ENCODE peak calls at places on chromosomes 1 and 21, in six cellular contexts. P is transverse colon, J is A549, B is Peyer's patch, N is upper lobe of left lung, U is thoracic aorta. Y is an unnamed sample. For H3K4me1, the result is how much of the 10 kb centered on the place peaks cover.

GRCh38 chr1:165631403-165632151 is 543 bp downstream of the MGST3 start:
- DNase-seq in P (peak), J (peak), B (peak), N (peak), U (peak), Y (peak)

GRCh38 chr1:31016868-31017267 is 48.6 kb downstream of the PUM1 start:
- DNase-seq in P (no peak), J (no peak), B (no peak), N (no peak), U (no peak), Y (no peak)

GRCh38 chr1:214439352-214440119 is 111.9 kb downstream of the PTPN14 start:
- DNase-seq in P (peak), J (no peak), B (no peak), N (peak), U (no peak), Y (peak)

GRCh38 chr1:246476771-246477170 is 30.3 kb downstream of the SMYD3 start:
- DNase-seq in P (no peak), J (no peak), B (no peak), N (no peak), U (no peak), Y (no peak)

GRCh38 chr1:61376151-61376550 is 293.8 kb downstream of the NFIA start:
- DNase-seq in P (no peak), J (no peak), B (no peak), N (no peak), U (no peak), Y (no peak)

GRCh38 chr1:55368698-55369097 is 153.5 kb upstream of the USP24 start:
- DNase-seq in P (no peak), J (no peak), B (no peak), N (no peak), U (no peak), Y (no peak)

GRCh38 chr1:235295902-235296350 is 32.1 kb downstream of the ARID4B start:
- DNase-seq in P (no peak), J (no peak), B (no peak), N (peak), U (no peak), Y (no peak)

GRCh38 chr21:28099296-28099695 is 893.4 kb downstream of the LTN1 start:
- DNase-seq in P (no peak), J (no peak), B (no peak), N (no peak), U (no peak), Y (no peak)

GRCh38 chr1:158248122-158248521 is 6.1 kb upstream of the CD1A start:
- DNase-seq in P (peak), J (no peak), B (peak), N (peak), U (no peak), Y (no peak)

GRCh38 chr1:38685373-38685772 is 174.2 kb downstream of the RRAGC start:
- DNase-seq in P (no peak), J (no peak), B (no peak), N (no peak), U (no peak), Y (no peak)

GRCh38 chr1:112636597-112637256 is 17.1 kb downstream of the CAPZA1 start:
- DNase-seq in P (no peak), J (peak), B (no peak), N (no peak), U (no peak), Y (no peak)

GRCh38 chr1:212030936-212031528 is 4.3 kb downstream of the INTS7 start:
- DNase-seq in P (no peak), J (peak), B (no peak), N (no peak), U (no peak), Y (no peak)

GRCh38 chr1:241605146-241605805 is 34.9 kb downstream of the CHML start:
- DNase-seq in P (no peak), J (peak), B (no peak), N (no peak), U (no peak), Y (peak)

GRCh38 chr1:86429122-86429725 is 5.3 kb downstream of the CLCA2 start:
- DNase-seq in P (no peak), J (no peak), B (no peak), N (no peak), U (no peak), Y (no peak)

GRCh38 chr1:220698607-220699016 is 8.4 kb downstream of the C1orf115 start:
- DNase-seq in P (no peak), J (no peak), B (no peak), N (no peak), U (no peak), Y (no peak)

GRCh38 chr1:56644941-56645662 is at the start of gene PRKAA2:
- DNase-seq in P (peak), J (peak), B (no peak), N (no peak), U (no peak), Y (peak)

DNA sequence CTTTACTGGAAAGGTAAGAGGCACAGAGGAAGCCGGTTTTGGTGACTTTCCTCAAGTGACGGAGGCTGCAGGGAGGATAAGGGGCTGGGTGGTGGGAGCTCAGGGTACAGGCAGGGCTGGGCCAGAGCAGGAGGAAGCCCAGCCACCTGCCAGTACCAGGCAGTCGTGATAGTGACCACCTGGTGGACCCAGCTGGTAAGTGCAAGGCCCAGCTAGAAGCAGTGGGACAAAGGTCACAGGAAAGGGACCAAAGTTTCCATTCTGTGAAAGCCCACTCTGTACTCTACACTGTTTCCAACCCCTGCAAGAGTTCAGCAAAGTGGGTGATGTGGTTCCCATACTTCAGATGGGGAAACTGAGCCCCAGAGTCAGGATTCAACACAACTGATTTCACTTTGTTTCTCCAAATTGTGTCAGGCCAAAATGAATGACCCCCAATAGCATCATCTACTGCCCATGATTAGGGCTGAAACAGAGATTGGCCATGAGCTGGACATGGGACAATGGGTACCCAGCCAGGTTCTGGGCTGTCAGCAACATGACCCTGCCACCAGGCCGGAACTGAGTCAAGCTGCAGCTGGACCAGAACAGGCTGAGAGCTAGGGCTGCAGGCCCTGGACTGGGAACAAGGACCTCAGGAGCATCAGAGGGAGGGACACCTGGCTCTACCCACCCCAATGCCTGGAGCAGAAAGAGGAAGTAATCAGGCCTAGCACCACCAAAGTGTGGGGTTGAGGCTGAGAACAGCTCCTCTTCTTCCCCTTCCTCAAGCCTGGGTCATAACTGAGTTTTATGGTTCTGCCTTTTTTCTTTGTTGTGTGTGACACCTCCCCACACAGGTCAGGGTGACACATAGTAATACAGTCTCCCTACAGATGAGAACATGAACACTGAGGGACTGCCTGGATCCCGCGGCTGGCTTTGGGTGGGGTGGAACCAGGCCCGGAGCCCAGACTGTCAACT is 50.2 kb downstream of the KCNN3 start:
- DNase-seq in P (no peak), J (peak), B (peak), N (no peak), U (no peak), Y (peak)
- TF ChIP-seq CTCF in P (peak), J (peak), B (peak), N (no peak), U (no peak), Y (peak)

GRCh38 chr1:41758490-41758889 is 160.2 kb downstream of the HIVEP3 start:
- DNase-seq in P (no peak), J (no peak), B (no peak), N (no peak), U (no peak), Y (no peak)

GRCh38 chr1:41754540-41754939 is 164.2 kb downstream of the HIVEP3 start:
- DNase-seq in P (no peak), J (no peak), B (no peak), N (no peak), U (no peak), Y (no peak)

GRCh38 chr1:41751804-41752513 is 166.8 kb downstream of the HIVEP3 start:
- DNase-seq in P (peak), J (no peak), B (no peak), N (peak), U (no peak), Y (no peak)

GRCh38 chr1:41749992-41750745 is 168.6 kb downstream of the HIVEP3 start:
- DNase-seq in P (no peak), J (no peak), B (no peak), N (no peak), U (no peak), Y (no peak)

DNA sequence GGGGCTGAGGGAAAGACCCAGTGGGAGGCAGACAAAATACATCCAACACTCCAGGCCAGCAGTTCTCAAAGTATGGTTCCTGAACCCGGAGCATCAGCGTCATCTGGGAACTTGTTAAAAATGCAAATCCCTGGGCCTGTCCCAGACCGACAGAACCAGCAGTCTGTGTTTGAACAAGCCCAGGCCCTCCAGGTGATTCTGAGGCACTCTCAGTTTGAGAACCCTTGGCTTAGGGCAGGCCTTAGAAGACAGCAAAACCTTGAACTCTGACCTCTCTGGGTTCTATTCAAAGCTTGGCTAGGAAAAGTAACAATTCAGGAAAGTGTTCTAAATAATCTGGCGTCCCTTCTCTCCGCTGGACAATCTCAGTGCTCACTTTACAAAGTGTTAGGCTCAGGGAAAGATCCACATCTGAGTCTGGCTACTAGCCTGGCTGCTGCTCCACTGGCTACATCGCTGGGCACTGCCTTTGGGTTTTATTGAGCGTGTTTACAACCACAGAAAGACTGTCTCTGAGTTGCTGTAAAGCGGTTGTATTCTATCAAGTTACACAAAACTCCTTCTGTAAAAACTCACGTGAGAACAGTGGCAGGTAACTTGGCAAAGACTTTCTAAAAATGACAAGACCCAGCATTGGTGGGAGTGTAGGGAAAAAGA is 166.1 kb downstream of the HIVEP3 start:
- DNase-seq in P (no peak), J (no peak), B (no peak), N (no peak), U (no peak), Y (no peak)
- H3K4me1 ChIP-seq in P (under half), J (under half), B (under half), N (under half), U (under half), Y (under half)

GRCh38 chr1:183331095-183331742 is 87.0 kb downstream of the NMNAT2 start:
- DNase-seq in P (no peak), J (no peak), B (no peak), N (no peak), U (no peak), Y (peak)
- TF ChIP-seq CTCF in P (no peak), J (no peak), B (no peak), N (no peak), U (no peak), Y (peak)

GRCh38 chr1:173560300-173560699 is 42.6 kb downstream of the SLC9C2 start:
- DNase-seq in P (no peak), J (no peak), B (no peak), N (no peak), U (no peak), Y (no peak)

GRCh38 chr1:173562813-173563212 is 40.1 kb downstream of the SLC9C2 start:
- DNase-seq in P (no peak), J (no peak), B (no peak), N (no peak), U (no peak), Y (peak)

GRCh38 chr1:173555651-173556305 is 47.1 kb downstream of the SLC9C2 start:
- DNase-seq in P (no peak), J (no peak), B (no peak), N (no peak), U (no peak), Y (no peak)

DNA sequence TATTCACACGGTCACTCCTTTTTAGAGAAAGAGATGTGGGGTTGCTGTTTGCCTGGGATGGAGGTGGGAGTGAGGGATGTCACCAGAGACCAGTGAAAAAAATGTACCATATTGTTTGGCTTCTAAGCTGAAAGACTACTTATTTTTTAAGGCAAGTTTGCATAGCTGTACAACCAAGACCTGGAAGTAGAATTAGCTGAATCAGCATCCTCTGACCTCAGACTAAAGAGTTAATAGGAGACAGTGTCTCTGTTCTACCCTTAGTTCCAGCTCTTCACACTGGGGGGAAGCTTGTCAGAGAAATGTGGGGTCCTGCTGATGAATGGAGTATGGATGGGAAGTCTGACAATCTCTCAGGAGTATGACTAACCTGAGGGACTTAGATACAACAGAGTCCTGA is 41.6 kb downstream of the SLC9C2 start:
- DNase-seq in P (no peak), J (no peak), B (no peak), N (no peak), U (no peak), Y (no peak)
- H3K4me1 ChIP-seq in P (under half), J (under half), B (under half), N (under half), U (under half), Y (under half)

GRCh38 chr1:53316058-53316741 is 11.7 kb downstream of the LRP8 start:
- DNase-seq in P (peak), J (no peak), B (no peak), N (no peak), U (no peak), Y (peak)
- TF ChIP-seq CTCF in P (no peak), J (no peak), B (no peak), N (no peak), U (no peak), Y (peak)